ENCODE peak calls at places on chromosomes 12 and 14, in ten cellular contexts. U is neural progenitor cell, O is colonic mucosa, T is fibroblast of pulmonary artery, Y is BJ, B is sigmoid colon, K is neural crest cell, R is upper lobe of right lung, P is Caco-2, C is foreskin keratinocyte. H is an unnamed sample.
A peak's percentile ranks its signal among the peaks of the same experiment; 100 is the strongest.

GRCh38 chr12:130169256-130169655 is 7.0 kb downstream of the FZD10 start:
- DNase-seq in U (no peak), O (no peak), T (no peak), Y (no peak), B (no peak), K (no peak), R (peak; percentile 15), P (no peak), C (no peak), H (no peak)

GRCh38 chr12:50566066-50566465 is 61.3 kb downstream of the DIP2B start:
- DNase-seq in U (no peak), O (no peak), T (no peak), Y (no peak), B (no peak), K (no peak), R (no peak), P (no peak), C (no peak), H (no peak)

GRCh38 chr14:60839057-60839456 is 104.5 kb downstream of the MNAT1 start:
- DNase-seq in U (no peak), O (no peak), T (no peak), Y (no peak), B (no peak), K (no peak), R (no peak), P (no peak), C (no peak), H (no peak)

GRCh38 chr14:57502581-57503254 is 9.1 kb upstream of the CCDC198 start:
- DNase-seq in U (no peak), O (no peak), T (peak; percentile 16), Y (no peak), B (no peak), K (no peak), R (no peak), P (no peak), C (no peak), H (no peak)

GRCh38 chr14:64910847-64911495 is 3.3 kb upstream of the CHURC1 start:
- DNase-seq in U (peak; percentile 42), O (no peak), T (peak; percentile 67), Y (no peak), B (no peak), K (no peak), R (no peak), P (peak; percentile 21), C (no peak), H (no peak)

GRCh38 chr14:96772929-96773328 is 24.3 kb upstream of the VRK1 start:
- DNase-seq in U (no peak), O (no peak), T (no peak), Y (no peak), B (no peak), K (no peak), R (no peak), P (no peak), C (no peak), H (no peak)

GRCh38 chr12:95922231-95922630 is 20.2 kb downstream of the CCDC38 start:
- DNase-seq in U (no peak), O (no peak), T (peak; percentile 47), Y (no peak), B (no peak), K (no peak), R (no peak), P (no peak), C (peak; percentile 14), H (no peak)

GRCh38 chr14:105384605-105385321 is 13.6 kb upstream of the TEX22 start:
- DNase-seq in U (no peak), O (no peak), T (no peak), Y (no peak), B (no peak), K (no peak), R (no peak), P (no peak), C (no peak), H (no peak)

GRCh38 chr12:47905313-47905730 is 528 bp upstream of the VDR start:
- DNase-seq in U (no peak), O (peak; percentile 83), T (no peak), Y (no peak), B (peak; percentile 69), K (no peak), R (peak; percentile 89), P (peak; percentile 95), C (no peak), H (no peak)

GRCh38 chr12:124172646-124173045 is 122.2 kb upstream of the RFLNA start:
- DNase-seq in U (no peak), O (no peak), T (no peak), Y (peak; percentile 32), B (no peak), K (no peak), R (no peak), P (no peak), C (peak; percentile 85), H (no peak)

GRCh38 chr12:12008931-12009611 is 61.7 kb upstream of the BCL2L14 start:
- DNase-seq in U (peak; percentile 90), O (no peak), T (peak; percentile 33), Y (no peak), B (no peak), K (no peak), R (no peak), P (no peak), C (peak; percentile 85), H (peak; percentile 84)

GRCh38 chr14:41749425-41749824 is 142.7 kb downstream of the LRFN5 start:
- DNase-seq in U (no peak), O (no peak), T (peak; percentile 30), Y (no peak), B (no peak), K (no peak), R (no peak), P (no peak), C (no peak), H (no peak)

GRCh38 chr14:64912256-64912655 is 2.0 kb upstream of the CHURC1 start:
- DNase-seq in U (no peak), O (no peak), T (no peak), Y (no peak), B (no peak), K (no peak), R (no peak), P (no peak), C (no peak), H (no peak)

GRCh38 chr12:91072931-91073330 is 15.1 kb upstream of the KERA start:
- DNase-seq in U (no peak), O (no peak), T (no peak), Y (no peak), B (no peak), K (no peak), R (no peak), P (no peak), C (no peak), H (no peak)

GRCh38 chr12:54300732-54301427 is at the start of gene NFE2:
- DNase-seq in U (peak; percentile 94), O (peak; percentile 39), T (peak; percentile 61), Y (no peak), B (no peak), K (peak; percentile 53), R (peak; percentile 83), P (peak; percentile 91), C (peak; percentile 58), H (peak; percentile 55)

GRCh38 chr14:75430106-75430505 is 2.3 kb downstream of the JDP2 start:
- DNase-seq in U (no peak), O (peak; percentile 32), T (peak; percentile 73), Y (no peak), B (peak; percentile 88), K (no peak), R (no peak), P (no peak), C (no peak), H (no peak)

GRCh38 chr12:108461071-108461670 is 53.9 kb upstream of the FICD start:
- DNase-seq in U (no peak), O (no peak), T (no peak), Y (no peak), B (no peak), K (no peak), R (no peak), P (no peak), C (no peak), H (no peak)

GRCh38 chr14:104107611-104108569 is 22.4 kb downstream of the ASPG start:
- DNase-seq in U (no peak), O (peak; percentile 65), T (no peak), Y (no peak), B (peak; percentile 47), K (no peak), R (peak; percentile 68), P (no peak), C (peak; percentile 33), H (no peak)

DNA sequence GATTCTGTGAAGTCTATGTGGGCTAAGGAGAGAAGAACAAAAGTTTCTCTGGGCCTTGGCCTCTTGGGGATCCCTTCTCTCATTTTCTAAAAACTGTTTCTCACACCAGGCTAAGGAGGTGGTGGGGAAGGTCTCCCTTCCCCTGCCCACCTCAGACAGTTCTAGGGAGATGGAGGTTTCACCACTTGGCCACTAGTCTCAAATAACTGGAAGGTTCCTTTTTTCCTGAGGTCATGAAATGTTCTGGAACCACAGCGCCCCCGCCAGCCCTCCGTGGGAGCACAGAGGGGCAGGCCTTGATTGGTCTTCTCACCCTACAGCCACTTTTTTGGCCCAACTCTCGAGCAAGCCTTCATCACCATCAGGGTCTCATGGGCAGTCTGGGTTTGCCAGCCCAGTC is 12.6 kb downstream of the C12orf43 start:
- DNase-seq in U (peak; percentile 40), O (peak; percentile 62), T (no peak), Y (no peak), B (no peak), K (no peak), R (no peak), P (peak; percentile 66), C (no peak), H (no peak)
- TF ChIP-seq CTCF in U (peak; percentile 42), O (peak; percentile 30), T (no peak), Y (no peak), B (no peak), K (no peak), R (no peak), P (peak; percentile 49), C (peak; percentile 41), H (no peak)

GRCh38 chr14:77181603-77182437 is at the start of gene TMEM63C:
- DNase-seq in U (peak; percentile 98), O (peak; percentile 66), T (no peak), Y (no peak), B (no peak), K (peak; percentile 55), R (no peak), P (peak; percentile 90), C (peak; percentile 71), H (peak; percentile 85)
- TF ChIP-seq CTCF in U (no peak), O (no peak), T (no peak), Y (no peak), B (no peak), K (no peak), R (no peak), P (no peak), C (peak; percentile 6), H (no peak)

DNA sequence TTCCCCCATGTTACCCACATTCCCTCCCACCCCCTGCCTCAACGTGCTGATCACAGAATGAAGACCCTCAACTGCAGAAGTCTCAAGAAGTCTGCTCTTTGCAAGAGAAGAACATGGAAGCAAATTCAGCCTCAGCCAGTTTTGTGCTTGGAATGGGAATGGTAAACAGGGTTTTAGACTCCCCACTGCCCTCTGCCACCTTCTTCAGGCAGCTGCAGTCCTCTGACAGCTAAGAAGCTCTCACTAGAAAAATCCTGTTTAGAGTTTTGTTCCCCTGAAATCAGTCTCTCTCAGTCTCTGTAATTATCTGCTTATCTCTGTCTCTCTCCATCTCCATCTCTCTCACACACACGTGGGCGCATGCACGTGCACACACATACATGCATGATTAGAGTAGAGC is 85.4 kb downstream of the CRACR2A start:
- DNase-seq in U (peak; percentile 62), O (no peak), T (no peak), Y (no peak), B (no peak), K (no peak), R (no peak), P (no peak), C (no peak), H (no peak)
- TF ChIP-seq CTCF in U (peak; percentile 50), O (no peak), T (no peak), Y (no peak), B (no peak), K (peak; percentile 29), R (no peak), P (no peak), C (peak; percentile 26), H (no peak)

GRCh38 chr12:81330480-81330879 is 252.6 kb downstream of the ACSS3 start:
- DNase-seq in U (no peak), O (no peak), T (no peak), Y (no peak), B (no peak), K (no peak), R (no peak), P (no peak), C (no peak), H (no peak)
- TF ChIP-seq CTCF in U (peak; percentile 30), O (no peak), T (no peak), Y (no peak), B (no peak), K (peak; percentile 34), R (no peak), P (no peak), C (no peak), H (no peak)

H was measured in activated CD8-positive, alpha-beta T cell treated with anti-CD3 and anti-CD28 coated beads for 36 hours.